ENCODE peak calls at places on chromosomes 1 and 21, in six cellular contexts. One of them, this sample, is unnamed.

GRCh38 chr1:45485949-45486348 is 5.0 kb downstream of the TESK2 start:
- DNase-seq in IMR-90: no peak
- DNase-seq in K562: no peak
- DNase-seq in HepG2: no peak
- DNase-seq in HCT116: no peak
- DNase-seq in H1: no peak
- DNase-seq in this sample: no peak

GRCh38 chr1:27600500-27601175 is 3.3 kb downstream of the AHDC1 start:
- DNase-seq in HCT116: no peak
- DNase-seq in K562: peak
- DNase-seq in H1: no peak
- DNase-seq in HepG2: peak
- DNase-seq in IMR-90: peak
- DNase-seq in this sample: no peak

GRCh38 chr1:36766481-36766880 is 267.8 kb downstream of the GRIK3 start:
- DNase-seq in HepG2: no peak
- DNase-seq in IMR-90: no peak
- DNase-seq in K562: no peak
- DNase-seq in H1: no peak
- DNase-seq in HCT116: no peak
- DNase-seq in this sample: no peak

GRCh38 chr1:42358791-42359190 is 21.8 kb upstream of the RIMKLA start:
- DNase-seq in HepG2: no peak
- DNase-seq in HCT116: no peak
- DNase-seq in IMR-90: no peak
- DNase-seq in K562: no peak
- DNase-seq in H1: no peak
- DNase-seq in this sample: no peak

GRCh38 chr1:183877321-183877720 is 72.4 kb downstream of the RGL1 start:
- DNase-seq in K562: no peak
- DNase-seq in HepG2: no peak
- DNase-seq in HCT116: no peak
- DNase-seq in H1: no peak
- DNase-seq in IMR-90: peak
- DNase-seq in this sample: no peak

GRCh38 chr1:27658951-27659496 is 13.0 kb downstream of the IFI6 start:
- DNase-seq in H1: no peak
- DNase-seq in IMR-90: peak
- DNase-seq in HCT116: no peak
- DNase-seq in K562: peak
- DNase-seq in HepG2: no peak
- DNase-seq in this sample: no peak

GRCh38 chr1:204915856-204916485 is 45.3 kb downstream of the NFASC start:
- DNase-seq in K562: no peak
- DNase-seq in HepG2: no peak
- DNase-seq in H1: no peak
- DNase-seq in HCT116: no peak
- DNase-seq in IMR-90: no peak
- DNase-seq in this sample: no peak

GRCh38 chr1:185973645-185974044 is 239.5 kb downstream of the HMCN1 start:
- DNase-seq in HCT116: no peak
- DNase-seq in H1: no peak
- DNase-seq in HepG2: no peak
- DNase-seq in K562: no peak
- DNase-seq in IMR-90: peak
- DNase-seq in this sample: no peak

GRCh38 chr1:115466433-115466832 is 128.4 kb upstream of the NGF start:
- DNase-seq in HCT116: no peak
- DNase-seq in IMR-90: no peak
- DNase-seq in H1: no peak
- DNase-seq in HepG2: no peak
- DNase-seq in K562: peak
- DNase-seq in this sample: no peak

GRCh38 chr1:246569248-246570238 is 3.3 kb downstream of the CNST start:
- DNase-seq in HepG2: no peak
- DNase-seq in IMR-90: peak
- DNase-seq in H1: no peak
- DNase-seq in K562: peak
- DNase-seq in HCT116: no peak
- DNase-seq in this sample: no peak

GRCh38 chr1:4021153-4021894 is 121.3 kb upstream of the C1orf174 start:
- DNase-seq in IMR-90: no peak
- DNase-seq in K562: no peak
- DNase-seq in HepG2: no peak
- DNase-seq in H1: no peak
- DNase-seq in HCT116: no peak
- DNase-seq in this sample: no peak

GRCh38 chr21:38486705-38487104 is 11.6 kb downstream of the ERG start:
- DNase-seq in IMR-90: no peak
- DNase-seq in HepG2: no peak
- DNase-seq in HCT116: no peak
- DNase-seq in K562: no peak
- DNase-seq in H1: no peak
- DNase-seq in this sample: no peak

GRCh38 chr21:41361786-41362604 is at the start of gene MX2:
- DNase-seq in K562: no peak
- DNase-seq in H1: no peak
- DNase-seq in IMR-90: peak
- DNase-seq in HCT116: no peak
- DNase-seq in HepG2: peak
- DNase-seq in this sample: no peak

GRCh38 chr1:22829001-22829989 is 118.7 kb downstream of the EPHB2 start:
- DNase-seq in HCT116: no peak
- DNase-seq in K562: no peak
- DNase-seq in H1: no peak
- DNase-seq in IMR-90: peak
- DNase-seq in HepG2: no peak
- DNase-seq in this sample: no peak

GRCh38 chr1:8113257-8114220 is 87.4 kb upstream of the ERRFI1 start:
- DNase-seq in K562: no peak
- DNase-seq in H1: no peak
- DNase-seq in HCT116: no peak
- DNase-seq in HepG2: no peak
- DNase-seq in IMR-90: no peak
- DNase-seq in this sample: no peak

GRCh38 chr1:56578963-56579875 is at the start of gene PLPP3:
- DNase-seq in H1: peak
- DNase-seq in HCT116: peak
- DNase-seq in HepG2: peak
- DNase-seq in K562: peak
- DNase-seq in IMR-90: peak
- DNase-seq in this sample: peak

GRCh38 chr1:76083189-76083588 is 8.6 kb downstream of the ST6GALNAC3 start:
- DNase-seq in IMR-90: no peak
- DNase-seq in H1: no peak
- DNase-seq in HepG2: no peak
- DNase-seq in K562: no peak
- DNase-seq in HCT116: no peak
- DNase-seq in this sample: no peak

GRCh38 chr1:32198237-32199042 is 2.0 kb upstream of the CCDC28B start:
- DNase-seq in K562: no peak
- DNase-seq in HepG2: no peak
- DNase-seq in H1: no peak
- DNase-seq in IMR-90: no peak
- DNase-seq in HCT116: no peak
- DNase-seq in this sample: no peak

GRCh38 chr1:941588-942383 is 17.3 kb downstream of the NOC2L start:
- DNase-seq in HepG2: peak
- DNase-seq in HCT116: no peak
- DNase-seq in K562: peak
- DNase-seq in IMR-90: peak
- DNase-seq in H1: no peak
- DNase-seq in this sample: peak

GRCh38 chr1:230382060-230382491 is 44.1 kb downstream of the PGBD5 start:
- DNase-seq in K562: no peak
- DNase-seq in HepG2: peak
- DNase-seq in IMR-90: no peak
- DNase-seq in H1: peak
- DNase-seq in HCT116: no peak
- DNase-seq in this sample: peak

GRCh38 chr21:39441502-39442475 is 3.8 kb downstream of the LCA5L start:
- DNase-seq in K562: peak
- DNase-seq in H1: no peak
- DNase-seq in HCT116: peak
- DNase-seq in IMR-90: peak
- DNase-seq in HepG2: peak
- DNase-seq in this sample: peak

GRCh38 chr1:116666747-116667576 is 571 bp downstream of the IGSF3 start:
- DNase-seq in HepG2: no peak
- DNase-seq in H1: no peak
- DNase-seq in IMR-90: no peak
- DNase-seq in HCT116: no peak
- DNase-seq in K562: no peak
- DNase-seq in this sample: no peak

GRCh38 chr1:44050261-44050660 is 19.0 kb upstream of the SLC6A9 start:
- DNase-seq in H1: no peak
- DNase-seq in HCT116: no peak
- DNase-seq in K562: no peak
- DNase-seq in IMR-90: no peak
- DNase-seq in HepG2: no peak
- DNase-seq in this sample: peak

GRCh38 chr1:183147735-183148134 is 38.3 kb upstream of the LAMC2 start:
- DNase-seq in H1: no peak
- DNase-seq in HCT116: no peak
- DNase-seq in IMR-90: no peak
- DNase-seq in HepG2: no peak
- DNase-seq in K562: no peak
- DNase-seq in this sample: no peak

GRCh38 chr1:152110365-152110859 is 4.8 kb downstream of the TCHH start:
- DNase-seq in K562: no peak
- DNase-seq in H1: no peak
- DNase-seq in HCT116: no peak
- DNase-seq in IMR-90: peak
- DNase-seq in HepG2: no peak
- DNase-seq in this sample: peak

GRCh38 chr1:152109998-152110294 is 5.3 kb downstream of the TCHH start:
- DNase-seq in K562: no peak
- DNase-seq in IMR-90: no peak
- DNase-seq in H1: no peak
- DNase-seq in HepG2: no peak
- DNase-seq in HCT116: no peak
- DNase-seq in this sample: peak

GRCh38 chr1:152108899-152109222 is 6.4 kb downstream of the TCHH start:
- DNase-seq in HCT116: no peak
- DNase-seq in K562: no peak
- DNase-seq in HepG2: no peak
- DNase-seq in IMR-90: no peak
- DNase-seq in H1: no peak
- DNase-seq in this sample: peak

GRCh38 chr1:152107984-152108898 is 7.0 kb downstream of the TCHH start:
- DNase-seq in HepG2: no peak
- DNase-seq in K562: no peak
- DNase-seq in H1: no peak
- DNase-seq in IMR-90: peak
- DNase-seq in HCT116: peak
- DNase-seq in this sample: peak

DNA sequence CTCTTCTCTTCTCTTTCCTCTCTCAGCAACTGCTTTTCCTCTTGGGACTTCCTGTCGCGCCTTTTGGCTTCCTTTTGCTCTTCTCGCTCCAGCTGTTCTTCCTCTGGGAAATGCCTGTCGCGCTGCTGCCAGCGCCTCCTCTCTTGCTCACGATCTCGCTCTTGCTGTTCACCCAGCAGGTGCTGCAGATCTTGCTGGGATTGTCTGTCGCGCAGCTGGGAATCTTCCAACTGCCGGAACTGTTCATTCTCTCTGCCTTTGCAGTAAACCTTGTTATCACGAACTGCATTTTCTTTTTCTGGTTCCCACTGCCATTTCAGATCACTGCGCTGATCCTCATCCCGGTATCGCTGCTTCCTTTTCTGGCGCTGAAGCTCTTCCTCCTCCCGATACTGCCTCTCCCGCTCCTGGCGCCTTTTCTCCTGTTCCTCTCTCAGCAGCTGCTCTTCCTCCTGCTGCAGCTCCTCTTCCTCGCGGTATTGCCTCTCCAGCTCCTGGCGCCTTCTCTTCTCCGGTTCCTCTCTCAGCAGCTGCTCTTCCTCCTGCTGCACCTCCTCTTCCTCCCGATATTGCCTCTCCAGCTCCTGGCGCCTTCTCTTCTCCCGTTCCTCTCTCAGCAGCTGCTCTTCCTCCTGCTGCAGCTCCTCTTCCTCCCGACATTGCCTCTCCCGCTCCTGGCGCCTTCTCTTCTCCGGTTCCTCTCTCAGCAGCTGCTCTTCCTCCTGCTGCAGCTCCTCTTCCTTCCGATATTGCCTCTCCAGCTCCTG is 5.8 kb downstream of the TCHH start:
- DNase-seq in HepG2: no peak
- DNase-seq in K562: no peak
- DNase-seq in IMR-90: peak
- DNase-seq in HCT116: no peak
- DNase-seq in H1: no peak
- DNase-seq in this sample: no peak
- TF ChIP-seq CEBPB in HepG2: no peak
- TF ChIP-seq CEBPB in K562: no peak
- TF ChIP-seq CEBPB in IMR-90: no peak
- TF ChIP-seq CEBPB in HCT116: no peak
- TF ChIP-seq CEBPB in H1: no peak
- TF ChIP-seq CEBPB in this sample: no peak

GRCh38 chr1:38667626-38668025 is 191.9 kb downstream of the RRAGC start:
- DNase-seq in HepG2: no peak
- DNase-seq in K562: no peak
- DNase-seq in IMR-90: no peak
- DNase-seq in H1: no peak
- DNase-seq in HCT116: no peak
- DNase-seq in this sample: no peak
- TF ChIP-seq CEBPB in HepG2: no peak
- TF ChIP-seq CEBPB in K562: no peak
- TF ChIP-seq CEBPB in IMR-90: no peak
- TF ChIP-seq CEBPB in H1: no peak
- TF ChIP-seq CEBPB in HCT116: no peak
- TF ChIP-seq CEBPB in this sample: no peak

GRCh38 chr1:240019524-240019923 is 72.2 kb upstream of the FMN2 start:
- DNase-seq in H1: no peak
- DNase-seq in IMR-90: no peak
- DNase-seq in K562: no peak
- DNase-seq in HCT116: no peak
- DNase-seq in HepG2: no peak
- DNase-seq in this sample: no peak

GRCh38 chr1:240021709-240022108 is 70.0 kb upstream of the FMN2 start:
- DNase-seq in K562: no peak
- DNase-seq in H1: no peak
- DNase-seq in IMR-90: no peak
- DNase-seq in HepG2: no peak
- DNase-seq in HCT116: no peak
- DNase-seq in this sample: no peak

GRCh38 chr1:240018617-240019016 is 73.1 kb upstream of the FMN2 start:
- DNase-seq in H1: no peak
- DNase-seq in K562: no peak
- DNase-seq in HCT116: no peak
- DNase-seq in HepG2: no peak
- DNase-seq in IMR-90: no peak
- DNase-seq in this sample: no peak

GRCh38 chr1:240020871-240021270 is 70.8 kb upstream of the FMN2 start:
- DNase-seq in IMR-90: no peak
- DNase-seq in K562: no peak
- DNase-seq in HCT116: no peak
- DNase-seq in HepG2: no peak
- DNase-seq in H1: no peak
- DNase-seq in this sample: no peak
- TF ChIP-seq CEBPB in IMR-90: no peak
- TF ChIP-seq CEBPB in K562: no peak
- TF ChIP-seq CEBPB in HCT116: no peak
- TF ChIP-seq CEBPB in HepG2: no peak
- TF ChIP-seq CEBPB in H1: no peak
- TF ChIP-seq CEBPB in this sample: no peak

GRCh38 chr1:171405391-171405714 is 80.0 kb upstream of the PRRC2C start:
- DNase-seq in HCT116: no peak
- DNase-seq in H1: no peak
- DNase-seq in HepG2: no peak
- DNase-seq in IMR-90: no peak
- DNase-seq in K562: no peak
- DNase-seq in this sample: no peak
- TF ChIP-seq CEBPB in HCT116: no peak
- TF ChIP-seq CEBPB in H1: no peak
- TF ChIP-seq CEBPB in HepG2: no peak
- TF ChIP-seq CEBPB in IMR-90: no peak
- TF ChIP-seq CEBPB in K562: no peak
- TF ChIP-seq CEBPB in this sample: no peak

This sample was measured in A549.